ENCODE peak calls at places on chromosome 22, in eight cellular contexts. One of them, this sample, is unnamed.

GRCh38 chr22:24432059-24432853 is 4.9 kb downstream of the ADORA2A start:
- DNase-seq in neural progenitor cell: no peak
- DNase-seq in AG09309: no peak
- DNase-seq in AML-193: no peak
- DNase-seq in NCI-H1105 treated with DMSO at 0.1 percent for 48 hours: peak
- DNase-seq in stomach: peak
- DNase-seq in stimulated activated CD8-positive, alpha-beta memory T cell treated with anti-CD3 and anti-CD28 coated beads, Interleukin-7, amount 100 ng/mL, for 1 hour: no peak
- DNase-seq in activated CD4-positive, alpha-beta T cell treated with anti-CD3 and anti-CD28 coated beads for 48 hours: peak
- DNase-seq in this sample: no peak

GRCh38 chr22:24160546-24160945 is 20.7 kb upstream of the SUSD2 start:
- DNase-seq in neural progenitor cell: no peak
- DNase-seq in AG09309: no peak
- DNase-seq in AML-193: no peak
- DNase-seq in NCI-H1105 treated with DMSO at 0.1 percent for 48 hours: no peak
- DNase-seq in stomach: no peak
- DNase-seq in stimulated activated CD8-positive, alpha-beta memory T cell treated with anti-CD3 and anti-CD28 coated beads, Interleukin-7, amount 100 ng/mL, for 1 hour: no peak
- DNase-seq in activated CD4-positive, alpha-beta T cell treated with anti-CD3 and anti-CD28 coated beads for 48 hours: no peak
- DNase-seq in this sample: no peak

GRCh38 chr22:30444632-30445437 is 19.3 kb downstream of the MTFP1 start:
- DNase-seq in neural progenitor cell: peak
- DNase-seq in AG09309: no peak
- DNase-seq in AML-193: peak
- DNase-seq in NCI-H1105 treated with DMSO at 0.1 percent for 48 hours: peak
- DNase-seq in stomach: peak
- DNase-seq in stimulated activated CD8-positive, alpha-beta memory T cell treated with anti-CD3 and anti-CD28 coated beads, Interleukin-7, amount 100 ng/mL, for 1 hour: no peak
- DNase-seq in activated CD4-positive, alpha-beta T cell treated with anti-CD3 and anti-CD28 coated beads for 48 hours: peak
- DNase-seq in this sample: peak

GRCh38 chr22:46262449-46263207 is 515 bp downstream of the PKDREJ start:
- DNase-seq in neural progenitor cell: peak
- DNase-seq in AG09309: no peak
- DNase-seq in AML-193: no peak
- DNase-seq in NCI-H1105 treated with DMSO at 0.1 percent for 48 hours: no peak
- DNase-seq in stomach: peak
- DNase-seq in stimulated activated CD8-positive, alpha-beta memory T cell treated with anti-CD3 and anti-CD28 coated beads, Interleukin-7, amount 100 ng/mL, for 1 hour: no peak
- DNase-seq in activated CD4-positive, alpha-beta T cell treated with anti-CD3 and anti-CD28 coated beads for 48 hours: peak
- DNase-seq in this sample: no peak

GRCh38 chr22:45996241-45997076 is 19.5 kb upstream of the WNT7B start:
- DNase-seq in neural progenitor cell: no peak
- DNase-seq in AG09309: no peak
- DNase-seq in AML-193: peak
- DNase-seq in NCI-H1105 treated with DMSO at 0.1 percent for 48 hours: no peak
- DNase-seq in stomach: no peak
- DNase-seq in stimulated activated CD8-positive, alpha-beta memory T cell treated with anti-CD3 and anti-CD28 coated beads, Interleukin-7, amount 100 ng/mL, for 1 hour: no peak
- DNase-seq in activated CD4-positive, alpha-beta T cell treated with anti-CD3 and anti-CD28 coated beads for 48 hours: no peak
- DNase-seq in this sample: no peak

GRCh38 chr22:50169774-50170341 is 673 bp upstream of the PANX2 start:
- DNase-seq in neural progenitor cell: peak
- DNase-seq in AG09309: no peak
- DNase-seq in AML-193: no peak
- DNase-seq in NCI-H1105 treated with DMSO at 0.1 percent for 48 hours: peak
- DNase-seq in stomach: peak
- DNase-seq in stimulated activated CD8-positive, alpha-beta memory T cell treated with anti-CD3 and anti-CD28 coated beads, Interleukin-7, amount 100 ng/mL, for 1 hour: no peak
- DNase-seq in activated CD4-positive, alpha-beta T cell treated with anti-CD3 and anti-CD28 coated beads for 48 hours: peak
- DNase-seq in this sample: no peak

GRCh38 chr22:28019360-28019759 is 100.3 kb upstream of the PITPNB start:
- DNase-seq in neural progenitor cell: no peak
- DNase-seq in AG09309: no peak
- DNase-seq in AML-193: peak
- DNase-seq in NCI-H1105 treated with DMSO at 0.1 percent for 48 hours: no peak
- DNase-seq in stomach: peak
- DNase-seq in stimulated activated CD8-positive, alpha-beta memory T cell treated with anti-CD3 and anti-CD28 coated beads, Interleukin-7, amount 100 ng/mL, for 1 hour: no peak
- DNase-seq in activated CD4-positive, alpha-beta T cell treated with anti-CD3 and anti-CD28 coated beads for 48 hours: peak
- DNase-seq in this sample: no peak

GRCh38 chr22:24466831-24467249 is 28.3 kb upstream of the UPB1 start:
- DNase-seq in neural progenitor cell: peak
- DNase-seq in AG09309: peak
- DNase-seq in AML-193: peak
- DNase-seq in NCI-H1105 treated with DMSO at 0.1 percent for 48 hours: no peak
- DNase-seq in stomach: no peak
- DNase-seq in stimulated activated CD8-positive, alpha-beta memory T cell treated with anti-CD3 and anti-CD28 coated beads, Interleukin-7, amount 100 ng/mL, for 1 hour: no peak
- DNase-seq in activated CD4-positive, alpha-beta T cell treated with anti-CD3 and anti-CD28 coated beads for 48 hours: no peak
- DNase-seq in this sample: no peak

This sample was measured in HepG2.